ENCODE peak calls at places on chromosomes 7 and 10, in seven cellular contexts. M, I, O, X, P, H and Q are unnamed samples.

GRCh38 chr7:112207106-112207592 is 654 bp downstream of the ZNF277 start:
- DNase-seq in M (no peak), I (no peak), O (peak), X (no peak), P (no peak), H (no peak), Q (peak)

GRCh38 chr7:94177441-94177840 is 173.3 kb upstream of the BET1 start:
- DNase-seq in M (no peak), I (no peak), O (no peak), X (no peak), P (no peak), H (no peak), Q (no peak)

GRCh38 chr7:81235896-81236479 is 317.1 kb upstream of the SEMA3C start:
- DNase-seq in M (no peak), I (no peak), O (no peak), X (no peak), P (no peak), H (no peak), Q (no peak)

GRCh38 chr10:7345717-7346116 is 65.1 kb downstream of the SFMBT2 start:
- DNase-seq in M (no peak), I (no peak), O (no peak), X (no peak), P (no peak), H (no peak), Q (no peak)

GRCh38 chr10:3094565-3095168 is 27.3 kb downstream of the PFKP start:
- DNase-seq in M (no peak), I (no peak), O (peak), X (no peak), P (no peak), H (no peak), Q (no peak)

GRCh38 chr7:111867348-111867931 is 305.1 kb upstream of the IMMP2L start:
- DNase-seq in M (no peak), I (no peak), O (no peak), X (no peak), P (no peak), H (no peak), Q (no peak)

GRCh38 chr7:103811997-103812396 is 177.5 kb downstream of the RELN start:
- DNase-seq in M (peak), I (no peak), O (no peak), X (no peak), P (no peak), H (no peak), Q (no peak)

GRCh38 chr7:51545131-51545530 is 228.5 kb upstream of the COBL start:
- DNase-seq in M (no peak), I (no peak), O (no peak), X (no peak), P (no peak), H (no peak), Q (no peak)

GRCh38 chr10:95363303-95363912 is 72.6 kb upstream of the PDLIM1 start:
- DNase-seq in M (peak), I (peak), O (peak), X (no peak), P (no peak), H (no peak), Q (no peak)